ENCODE peak calls at places on chromosomes 16 and 17, in five cellular contexts. L is A549, D is IMR-90, C is GM12878, H is SK-N-SH. S is an unnamed sample.

GRCh38 chr16:27460663-27461482 is 58.9 kb downstream of the IL21R start:
- DNase-seq in L (no peak), D (no peak), C (no peak), H (no peak), S (no peak)

GRCh38 chr17:82962163-82962720 is 117.2 kb upstream of the METRNL start:
- DNase-seq in L (no peak), D (peak), C (no peak), H (no peak), S (no peak)

GRCh38 chr16:84806256-84806889 is 13.4 kb upstream of the CRISPLD2 start:
- DNase-seq in L (peak), D (peak), C (peak), H (peak), S (peak)

GRCh38 chr16:53968896-53969295 is 264.9 kb downstream of the FTO start:
- DNase-seq in L (no peak), D (peak), C (no peak), H (no peak), S (no peak)

GRCh38 chr16:72621651-72622050 is 426.3 kb downstream of the ZFHX3 start:
- DNase-seq in L (no peak), D (peak), C (no peak), H (no peak), S (no peak)

GRCh38 chr16:57801856-57802634 is at the start of gene KIFC3:
- DNase-seq in L (peak), D (peak), C (no peak), H (peak), S (peak)

GRCh38 chr16:88783391-88784073 is 1.5 kb downstream of the PIEZO1 start:
- DNase-seq in L (no peak), D (peak), C (no peak), H (no peak), S (no peak)

GRCh38 chr16:31471875-31472558 is at the start of gene TGFB1I1:
- DNase-seq in L (peak), D (peak), C (no peak), H (peak), S (no peak)

GRCh38 chr16:15483857-15484256 is 49.5 kb downstream of the BMERB1 start:
- DNase-seq in L (no peak), D (no peak), C (no peak), H (no peak), S (no peak)

GRCh38 chr17:81412490-81413093 is 17.3 kb downstream of the BAHCC1 start:
- DNase-seq in L (no peak), D (peak), C (no peak), H (no peak), S (peak)

GRCh38 chr17:48748728-48749566 is 20.4 kb upstream of the HOXB13 start:
- DNase-seq in L (no peak), D (no peak), C (no peak), H (no peak), S (no peak)

GRCh38 chr16:7026639-7027038 is 306.0 kb upstream of the RBFOX1 start:
- DNase-seq in L (no peak), D (no peak), C (no peak), H (no peak), S (no peak)

GRCh38 chr16:88672776-88673175 is 9.9 kb upstream of the MVD start:
- DNase-seq in L (peak), D (no peak), C (no peak), H (peak), S (no peak)

GRCh38 chr17:50950002-50950877 is 84.1 kb upstream of the TOB1 start:
- DNase-seq in L (peak), D (peak), C (no peak), H (peak), S (peak)
- TF ChIP-seq RCOR1 in L (no peak), D (peak), C (peak), H (no peak), S (no peak)

DNA sequence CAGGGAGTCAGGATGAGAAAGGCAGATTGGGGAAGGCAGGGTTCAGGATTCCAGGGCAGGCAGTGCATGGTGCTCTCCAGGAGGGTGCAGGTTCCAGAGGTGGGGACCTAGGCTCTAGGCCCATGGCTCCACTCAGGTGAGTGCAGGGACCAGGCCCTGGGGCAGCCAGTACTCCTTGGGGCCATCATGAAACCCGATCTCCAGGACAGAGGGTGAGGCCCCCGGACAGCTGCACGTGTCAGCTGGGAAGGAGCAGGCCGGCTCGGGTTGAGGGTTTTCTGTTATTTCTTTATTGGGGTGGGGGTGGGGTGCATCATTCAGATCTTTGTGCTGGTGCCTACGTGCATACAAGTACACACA is 1.3 kb upstream of the MTSS2 start:
- DNase-seq in L (no peak), D (no peak), C (no peak), H (no peak), S (no peak)
- H3K27ac ChIP-seq in L (peak), D (peak), C (no peak), H (no peak), S (no peak)

GRCh38 chr17:34135841-34136240 is 119.2 kb upstream of the CCL2 start:
- DNase-seq in L (no peak), D (no peak), C (no peak), H (no peak), S (no peak)
- TF ChIP-seq RCOR1 in L (no peak), D (no peak), C (no peak), H (no peak), S (no peak)

DNA sequence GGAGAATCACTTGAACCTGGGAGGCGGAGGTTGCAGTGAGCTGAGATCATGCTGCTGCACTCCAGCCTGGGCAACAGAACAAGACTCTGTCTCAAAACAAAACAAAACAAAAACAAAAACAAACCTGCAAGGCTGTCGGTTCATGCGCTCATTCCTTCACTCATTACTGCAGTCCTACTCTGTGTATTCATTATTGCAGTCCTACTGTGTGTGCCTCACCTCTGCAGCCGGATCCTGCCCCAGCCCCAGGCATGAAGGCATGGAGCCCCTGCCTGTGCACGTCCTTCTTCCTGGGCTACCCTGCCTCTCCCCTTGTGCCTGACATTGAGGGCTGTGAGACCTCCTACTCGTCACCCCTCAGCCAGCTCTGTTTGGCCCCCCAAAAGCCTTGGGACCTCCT is 57.6 kb downstream of the TMEM235 start:
- DNase-seq in L (no peak), D (no peak), C (no peak), H (no peak), S (no peak)
- H3K27ac ChIP-seq in L (peak), D (no peak), C (no peak), H (no peak), S (no peak)

DNA sequence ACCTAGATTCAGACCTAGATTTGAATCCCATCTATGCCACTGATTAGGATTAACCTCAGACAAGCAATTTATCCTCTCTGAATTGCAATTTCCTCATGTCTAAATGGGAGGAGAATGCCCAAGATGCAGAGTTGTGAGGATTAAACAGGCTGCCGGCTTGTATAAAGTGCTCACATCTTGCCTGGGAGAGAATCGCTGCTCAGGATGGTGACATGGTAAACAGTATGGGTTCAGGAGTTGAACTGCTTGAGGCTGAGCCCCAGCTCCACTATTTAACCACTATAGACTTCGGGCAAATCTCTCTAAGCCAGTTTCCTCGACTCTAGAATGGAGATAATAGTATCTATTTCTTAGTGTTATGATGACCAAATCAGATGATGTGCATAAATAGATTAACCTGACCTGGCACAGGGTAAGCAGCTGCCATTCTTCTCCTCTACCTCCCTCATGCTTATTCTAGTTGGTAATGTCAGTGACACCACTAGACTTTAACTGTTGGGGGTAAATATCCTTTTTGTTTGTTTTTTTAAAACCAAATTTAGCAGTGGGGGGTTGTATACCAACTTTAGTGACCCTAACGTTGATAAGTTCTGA is 732 bp upstream of the RPL27 start:
- DNase-seq in L (no peak), D (no peak), C (no peak), H (no peak), S (no peak)
- TF ChIP-seq RCOR1 in L (no peak), D (no peak), C (no peak), H (no peak), S (no peak)

GRCh38 chr17:78374189-78374588 is 4.3 kb upstream of the PGS1 start:
- DNase-seq in L (no peak), D (no peak), C (no peak), H (no peak), S (no peak)

GRCh38 chr17:78374631-78375274 is 3.7 kb upstream of the PGS1 start:
- DNase-seq in L (no peak), D (peak), C (no peak), H (no peak), S (no peak)

GRCh38 chr17:78375401-78376079 is 2.9 kb upstream of the PGS1 start:
- DNase-seq in L (peak), D (peak), C (no peak), H (no peak), S (no peak)

GRCh38 chr17:78377858-78378224 is 608 bp upstream of the PGS1 start:
- DNase-seq in L (peak), D (no peak), C (no peak), H (no peak), S (peak)

DNA sequence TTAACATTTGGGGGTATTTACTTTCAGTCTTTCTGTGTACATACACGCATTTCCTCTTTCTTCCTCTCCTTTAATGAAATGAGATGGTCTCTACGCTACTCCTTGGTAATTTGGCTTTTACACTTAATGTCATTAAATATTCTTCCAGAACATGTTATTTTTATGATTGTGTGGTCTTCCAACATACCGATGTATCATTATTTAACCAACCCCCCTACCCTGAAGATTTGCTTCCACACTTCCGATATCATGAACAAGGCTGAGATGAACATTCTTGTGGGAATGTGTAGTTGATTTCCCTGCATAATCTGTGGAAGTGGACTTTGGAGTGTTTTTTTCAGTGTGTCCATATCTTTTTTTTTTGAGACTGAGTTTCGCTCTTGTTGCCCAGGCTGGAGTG is 2.3 kb upstream of the PGS1 start:
- DNase-seq in L (no peak), D (no peak), C (no peak), H (no peak), S (no peak)
- H3K27ac ChIP-seq in L (peak), D (peak), C (no peak), H (peak), S (no peak)

S was measured in K562.